ENCODE peak calls at places on chromosome 1, in nine cellular contexts. One of them, this sample, is unnamed.

GRCh38 chr1:219876798-219877209 is 51.6 kb downstream of the SLC30A10 start:
- DNase-seq in fibroblast of lung: no peak
- DNase-seq in suprapubic skin: no peak
- DNase-seq in testis: no peak
- DNase-seq in HCT116: peak
- DNase-seq in esophagus muscularis mucosa: no peak
- DNase-seq in PC-3: peak
- DNase-seq in body of pancreas: peak
- DNase-seq in mammary epithelial cell: no peak
- DNase-seq in this sample: peak

GRCh38 chr1:228101994-228102790 is 933 bp downstream of the C1orf35 start:
- DNase-seq in suprapubic skin: no peak
- DNase-seq in HCT116: no peak
- DNase-seq in mammary epithelial cell: peak
- DNase-seq in body of pancreas: peak
- DNase-seq in PC-3: peak
- DNase-seq in esophagus muscularis mucosa: no peak
- DNase-seq in fibroblast of lung: no peak
- DNase-seq in testis: peak
- DNase-seq in this sample: no peak

GRCh38 chr1:232954594-232955365 is 4.4 kb downstream of the NTPCR start:
- DNase-seq in esophagus muscularis mucosa: no peak
- DNase-seq in PC-3: no peak
- DNase-seq in fibroblast of lung: no peak
- DNase-seq in suprapubic skin: no peak
- DNase-seq in body of pancreas: no peak
- DNase-seq in testis: no peak
- DNase-seq in mammary epithelial cell: no peak
- DNase-seq in HCT116: no peak
- DNase-seq in this sample: no peak

GRCh38 chr1:6867688-6868370 is 82.6 kb downstream of the CAMTA1 start:
- DNase-seq in suprapubic skin: no peak
- DNase-seq in mammary epithelial cell: peak
- DNase-seq in HCT116: no peak
- DNase-seq in PC-3: no peak
- DNase-seq in testis: no peak
- DNase-seq in fibroblast of lung: no peak
- DNase-seq in esophagus muscularis mucosa: no peak
- DNase-seq in body of pancreas: no peak
- DNase-seq in this sample: no peak

GRCh38 chr1:51088474-51088873 is 13.6 kb upstream of the C1orf185 start:
- DNase-seq in body of pancreas: no peak
- DNase-seq in PC-3: peak
- DNase-seq in testis: no peak
- DNase-seq in HCT116: peak
- DNase-seq in esophagus muscularis mucosa: no peak
- DNase-seq in suprapubic skin: no peak
- DNase-seq in fibroblast of lung: peak
- DNase-seq in mammary epithelial cell: no peak
- DNase-seq in this sample: peak

GRCh38 chr1:35573198-35573775 is at the start of gene TFAP2E:
- DNase-seq in HCT116: peak
- DNase-seq in fibroblast of lung: peak
- DNase-seq in testis: peak
- DNase-seq in mammary epithelial cell: peak
- DNase-seq in PC-3: peak
- DNase-seq in body of pancreas: peak
- DNase-seq in esophagus muscularis mucosa: no peak
- DNase-seq in suprapubic skin: peak
- DNase-seq in this sample: peak

GRCh38 chr1:116817582-116818064 is 63.4 kb downstream of the CD2 start:
- DNase-seq in testis: peak
- DNase-seq in body of pancreas: peak
- DNase-seq in suprapubic skin: no peak
- DNase-seq in esophagus muscularis mucosa: no peak
- DNase-seq in mammary epithelial cell: peak
- DNase-seq in fibroblast of lung: peak
- DNase-seq in PC-3: peak
- DNase-seq in HCT116: peak
- DNase-seq in this sample: peak

GRCh38 chr1:235187316-235187715 is 26.3 kb upstream of the RBM34 start:
- DNase-seq in testis: no peak
- DNase-seq in suprapubic skin: no peak
- DNase-seq in PC-3: no peak
- DNase-seq in esophagus muscularis mucosa: no peak
- DNase-seq in fibroblast of lung: no peak
- DNase-seq in body of pancreas: no peak
- DNase-seq in mammary epithelial cell: no peak
- DNase-seq in HCT116: no peak
- DNase-seq in this sample: no peak

GRCh38 chr1:47208374-47208850 is 18.6 kb upstream of the PDZK1IP1 start:
- DNase-seq in mammary epithelial cell: no peak
- DNase-seq in testis: no peak
- DNase-seq in body of pancreas: no peak
- DNase-seq in HCT116: no peak
- DNase-seq in suprapubic skin: no peak
- DNase-seq in fibroblast of lung: no peak
- DNase-seq in PC-3: no peak
- DNase-seq in esophagus muscularis mucosa: no peak
- DNase-seq in this sample: no peak

GRCh38 chr1:226737819-226738420 is 1.2 kb downstream of the ITPKB start:
- DNase-seq in suprapubic skin: peak
- DNase-seq in fibroblast of lung: peak
- DNase-seq in testis: peak
- DNase-seq in body of pancreas: peak
- DNase-seq in PC-3: peak
- DNase-seq in esophagus muscularis mucosa: peak
- DNase-seq in mammary epithelial cell: peak
- DNase-seq in HCT116: no peak
- DNase-seq in this sample: peak

GRCh38 chr1:182794802-182795201 is 5.2 kb downstream of the NPL start:
- DNase-seq in suprapubic skin: no peak
- DNase-seq in HCT116: no peak
- DNase-seq in testis: no peak
- DNase-seq in fibroblast of lung: no peak
- DNase-seq in mammary epithelial cell: no peak
- DNase-seq in body of pancreas: no peak
- DNase-seq in PC-3: no peak
- DNase-seq in esophagus muscularis mucosa: no peak
- DNase-seq in this sample: no peak

GRCh38 chr1:182791464-182792179 is 2.0 kb downstream of the NPL start:
- DNase-seq in PC-3: no peak
- DNase-seq in mammary epithelial cell: no peak
- DNase-seq in testis: no peak
- DNase-seq in body of pancreas: no peak
- DNase-seq in esophagus muscularis mucosa: no peak
- DNase-seq in HCT116: no peak
- DNase-seq in fibroblast of lung: no peak
- DNase-seq in suprapubic skin: no peak
- DNase-seq in this sample: no peak

GRCh38 chr1:182795563-182796228 is 6.1 kb downstream of the NPL start:
- DNase-seq in esophagus muscularis mucosa: no peak
- DNase-seq in fibroblast of lung: no peak
- DNase-seq in PC-3: no peak
- DNase-seq in testis: no peak
- DNase-seq in suprapubic skin: no peak
- DNase-seq in body of pancreas: peak
- DNase-seq in mammary epithelial cell: no peak
- DNase-seq in HCT116: no peak
- DNase-seq in this sample: no peak
- H3K27ac ChIP-seq in esophagus muscularis mucosa: no peak
- H3K27ac ChIP-seq in fibroblast of lung: no peak
- H3K27ac ChIP-seq in PC-3: no peak
- H3K27ac ChIP-seq in testis: no peak
- H3K27ac ChIP-seq in suprapubic skin: no peak
- H3K27ac ChIP-seq in body of pancreas: no peak
- H3K27ac ChIP-seq in mammary epithelial cell: no peak
- H3K27ac ChIP-seq in HCT116: no peak
- H3K27ac ChIP-seq in this sample: no peak

GRCh38 chr1:68600049-68600661 is 103.3 kb upstream of the DEPDC1 start:
- DNase-seq in suprapubic skin: no peak
- DNase-seq in testis: peak
- DNase-seq in PC-3: peak
- DNase-seq in HCT116: peak
- DNase-seq in esophagus muscularis mucosa: no peak
- DNase-seq in fibroblast of lung: peak
- DNase-seq in body of pancreas: peak
- DNase-seq in mammary epithelial cell: peak
- DNase-seq in this sample: peak
- TF ChIP-seq CTCF in suprapubic skin: peak
- TF ChIP-seq CTCF in testis: peak
- TF ChIP-seq CTCF in PC-3: peak
- TF ChIP-seq CTCF in HCT116: peak
- TF ChIP-seq CTCF in esophagus muscularis mucosa: peak
- TF ChIP-seq CTCF in fibroblast of lung: peak
- TF ChIP-seq CTCF in body of pancreas: peak
- TF ChIP-seq CTCF in mammary epithelial cell: peak
- TF ChIP-seq CTCF in this sample: peak

DNA sequence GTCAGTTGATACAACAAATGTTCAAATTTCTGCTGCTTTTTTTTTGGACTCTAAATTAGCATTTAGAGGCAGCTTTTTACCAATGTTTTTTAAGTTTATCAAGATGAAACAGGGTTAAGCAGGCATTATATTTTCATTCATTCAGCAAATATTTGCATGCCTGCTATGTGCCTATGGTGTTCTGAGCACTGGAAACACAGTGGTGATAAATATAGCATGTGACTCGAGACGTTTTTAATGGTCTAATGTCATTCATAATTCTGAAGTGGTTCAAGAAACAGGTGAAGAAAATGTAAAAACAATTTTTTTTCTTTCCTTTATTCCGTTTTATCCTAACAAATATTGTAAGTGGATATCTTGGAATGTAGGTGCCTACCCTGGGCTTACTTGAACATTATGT is 26.8 kb downstream of the NEK7 start:
- DNase-seq in body of pancreas: no peak
- DNase-seq in HCT116: no peak
- DNase-seq in esophagus muscularis mucosa: no peak
- DNase-seq in fibroblast of lung: no peak
- DNase-seq in testis: no peak
- DNase-seq in mammary epithelial cell: no peak
- DNase-seq in suprapubic skin: no peak
- DNase-seq in PC-3: no peak
- DNase-seq in this sample: no peak
- H3K27ac ChIP-seq in body of pancreas: no peak
- H3K27ac ChIP-seq in HCT116: no peak
- H3K27ac ChIP-seq in esophagus muscularis mucosa: no peak
- H3K27ac ChIP-seq in fibroblast of lung: no peak
- H3K27ac ChIP-seq in testis: no peak
- H3K27ac ChIP-seq in mammary epithelial cell: no peak
- H3K27ac ChIP-seq in suprapubic skin: no peak
- H3K27ac ChIP-seq in PC-3: no peak
- H3K27ac ChIP-seq in this sample: no peak

GRCh38 chr1:62783736-62784508 is at the start of gene ATG4C:
- DNase-seq in fibroblast of lung: peak
- DNase-seq in PC-3: peak
- DNase-seq in suprapubic skin: peak
- DNase-seq in HCT116: peak
- DNase-seq in mammary epithelial cell: peak
- DNase-seq in esophagus muscularis mucosa: peak
- DNase-seq in body of pancreas: peak
- DNase-seq in testis: peak
- DNase-seq in this sample: peak
- TF ChIP-seq CTCF in fibroblast of lung: no peak
- TF ChIP-seq CTCF in PC-3: no peak
- TF ChIP-seq CTCF in suprapubic skin: no peak
- TF ChIP-seq CTCF in HCT116: no peak
- TF ChIP-seq CTCF in mammary epithelial cell: no peak
- TF ChIP-seq CTCF in esophagus muscularis mucosa: no peak
- TF ChIP-seq CTCF in body of pancreas: no peak
- TF ChIP-seq CTCF in testis: no peak
- TF ChIP-seq CTCF in this sample: no peak

DNA sequence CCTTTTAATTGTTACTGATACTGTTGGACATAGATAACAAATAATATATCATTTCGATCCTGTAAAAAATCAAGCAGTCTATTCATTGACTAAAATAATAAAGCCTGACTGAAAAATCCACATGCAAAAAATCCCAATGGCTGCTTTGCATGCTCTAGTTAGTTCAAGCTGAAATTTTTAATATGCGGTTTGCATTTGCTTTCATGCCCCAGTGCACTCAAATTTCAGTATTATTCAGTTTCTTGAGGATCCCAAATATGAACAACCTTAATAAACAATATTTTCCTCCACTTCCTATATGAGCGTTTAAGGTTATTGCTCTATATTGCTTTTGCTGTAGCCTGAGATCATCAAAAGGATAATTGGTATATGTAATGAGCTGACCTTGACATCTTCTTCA is 75.1 kb upstream of the DPH5 start:
- DNase-seq in testis: no peak
- DNase-seq in esophagus muscularis mucosa: no peak
- DNase-seq in body of pancreas: no peak
- DNase-seq in HCT116: no peak
- DNase-seq in PC-3: no peak
- DNase-seq in mammary epithelial cell: no peak
- DNase-seq in fibroblast of lung: no peak
- DNase-seq in suprapubic skin: no peak
- DNase-seq in this sample: no peak
- H3K27ac ChIP-seq in testis: no peak
- H3K27ac ChIP-seq in esophagus muscularis mucosa: no peak
- H3K27ac ChIP-seq in body of pancreas: no peak
- H3K27ac ChIP-seq in HCT116: no peak
- H3K27ac ChIP-seq in PC-3: no peak
- H3K27ac ChIP-seq in mammary epithelial cell: no peak
- H3K27ac ChIP-seq in fibroblast of lung: no peak
- H3K27ac ChIP-seq in suprapubic skin: no peak
- H3K27ac ChIP-seq in this sample: no peak